ENCODE peak calls at places on chromosomes 11 and 22, in seven cellular contexts. One of them, this sample, is unnamed.

GRCh38 chr11:19660076-19660475 is 52.6 kb upstream of the NAV2 start:
- DNase-seq in H1: no peak
- DNase-seq in GM12878: peak; percentile 61
- DNase-seq in K562: peak; percentile 61
- DNase-seq in SK-N-SH: no peak
- DNase-seq in HepG2: peak; percentile 52
- DNase-seq in GM12892: peak; percentile 43
- DNase-seq in this sample: peak; percentile 40

GRCh38 chr22:49413551-49413950 is 414.1 kb downstream of the BRD1 start:
- DNase-seq in GM12892: no peak
- DNase-seq in H1: no peak
- DNase-seq in K562: no peak
- DNase-seq in GM12878: no peak
- DNase-seq in SK-N-SH: no peak
- DNase-seq in HepG2: no peak
- DNase-seq in this sample: no peak

GRCh38 chr11:84290647-84291046 is 1004.5 kb upstream of the CCDC90B start:
- DNase-seq in H1: no peak
- DNase-seq in K562: no peak
- DNase-seq in GM12878: no peak
- DNase-seq in GM12892: no peak
- DNase-seq in SK-N-SH: no peak
- DNase-seq in HepG2: no peak
- DNase-seq in this sample: no peak

GRCh38 chr22:32080904-32081303 is 37.8 kb downstream of the SLC5A1 start:
- DNase-seq in SK-N-SH: peak; percentile 73
- DNase-seq in GM12878: peak; percentile 7
- DNase-seq in K562: peak; percentile 47
- DNase-seq in GM12892: peak; percentile 6
- DNase-seq in HepG2: peak; percentile 47
- DNase-seq in H1: no peak
- DNase-seq in this sample: peak; percentile 16

GRCh38 chr11:124669193-124669592 is 4.3 kb downstream of the SIAE start:
- DNase-seq in SK-N-SH: peak; percentile 73
- DNase-seq in HepG2: peak; percentile 33
- DNase-seq in GM12892: no peak
- DNase-seq in GM12878: no peak
- DNase-seq in K562: peak; percentile 78
- DNase-seq in H1: peak; percentile 57
- DNase-seq in this sample: no peak

GRCh38 chr11:90250970-90251369 is 28.1 kb upstream of the CHORDC1 start:
- DNase-seq in GM12892: no peak
- DNase-seq in GM12878: no peak
- DNase-seq in H1: no peak
- DNase-seq in SK-N-SH: no peak
- DNase-seq in HepG2: peak; percentile 72
- DNase-seq in K562: no peak
- DNase-seq in this sample: no peak

GRCh38 chr22:33789690-33790253 is 130.5 kb downstream of the LARGE1 start:
- DNase-seq in GM12892: no peak
- DNase-seq in SK-N-SH: no peak
- DNase-seq in K562: no peak
- DNase-seq in GM12878: peak; percentile 56
- DNase-seq in H1: no peak
- DNase-seq in HepG2: no peak
- DNase-seq in this sample: no peak

GRCh38 chr11:126267650-126268049 is 1.0 kb downstream of the SRPRA start:
- DNase-seq in K562: no peak
- DNase-seq in HepG2: no peak
- DNase-seq in H1: no peak
- DNase-seq in SK-N-SH: no peak
- DNase-seq in GM12892: no peak
- DNase-seq in GM12878: no peak
- DNase-seq in this sample: no peak

GRCh38 chr22:45502215-45503070 is at the start of gene FBLN1:
- DNase-seq in GM12892: no peak
- DNase-seq in K562: no peak
- DNase-seq in GM12878: no peak
- DNase-seq in H1: peak; percentile 86
- DNase-seq in SK-N-SH: peak; percentile 97
- DNase-seq in HepG2: peak; percentile 71
- DNase-seq in this sample: no peak

GRCh38 chr11:112769170-112769569 is 192.1 kb upstream of the NCAM1 start:
- DNase-seq in GM12878: no peak
- DNase-seq in SK-N-SH: peak; percentile 28
- DNase-seq in GM12892: no peak
- DNase-seq in K562: no peak
- DNase-seq in HepG2: no peak
- DNase-seq in H1: no peak
- DNase-seq in this sample: no peak

GRCh38 chr11:1755344-1756023 is 5.1 kb upstream of the IFITM10 start:
- DNase-seq in GM12878: no peak
- DNase-seq in K562: no peak
- DNase-seq in HepG2: no peak
- DNase-seq in GM12892: peak; percentile 14
- DNase-seq in H1: no peak
- DNase-seq in SK-N-SH: no peak
- DNase-seq in this sample: no peak

GRCh38 chr22:48378673-48379072 is 1449.0 kb downstream of the BRD1 start:
- DNase-seq in H1: peak; percentile 11
- DNase-seq in SK-N-SH: no peak
- DNase-seq in HepG2: no peak
- DNase-seq in GM12878: no peak
- DNase-seq in K562: no peak
- DNase-seq in GM12892: no peak
- DNase-seq in this sample: no peak

GRCh38 chr11:75858042-75858441 is 43.0 kb downstream of the UVRAG start:
- DNase-seq in HepG2: no peak
- DNase-seq in K562: no peak
- DNase-seq in GM12892: no peak
- DNase-seq in GM12878: no peak
- DNase-seq in H1: no peak
- DNase-seq in SK-N-SH: no peak
- DNase-seq in this sample: no peak

GRCh38 chr11:34342008-34342533 is 15.7 kb downstream of the ABTB2 start:
- DNase-seq in GM12878: no peak
- DNase-seq in K562: no peak
- DNase-seq in SK-N-SH: no peak
- DNase-seq in H1: no peak
- DNase-seq in HepG2: no peak
- DNase-seq in GM12892: no peak
- DNase-seq in this sample: no peak

GRCh38 chr11:66976048-66976467 is 954 bp downstream of the C11orf86 start:
- DNase-seq in GM12878: no peak
- DNase-seq in SK-N-SH: peak; percentile 86
- DNase-seq in K562: peak; percentile 54
- DNase-seq in GM12892: no peak
- DNase-seq in HepG2: peak; percentile 35
- DNase-seq in H1: peak; percentile 95
- DNase-seq in this sample: peak; percentile 48

GRCh38 chr11:96391698-96392307 is 2.0 kb downstream of the JRKL start:
- DNase-seq in GM12878: no peak
- DNase-seq in SK-N-SH: no peak
- DNase-seq in HepG2: no peak
- DNase-seq in H1: no peak
- DNase-seq in K562: peak; percentile 8
- DNase-seq in GM12892: no peak
- DNase-seq in this sample: no peak

DNA sequence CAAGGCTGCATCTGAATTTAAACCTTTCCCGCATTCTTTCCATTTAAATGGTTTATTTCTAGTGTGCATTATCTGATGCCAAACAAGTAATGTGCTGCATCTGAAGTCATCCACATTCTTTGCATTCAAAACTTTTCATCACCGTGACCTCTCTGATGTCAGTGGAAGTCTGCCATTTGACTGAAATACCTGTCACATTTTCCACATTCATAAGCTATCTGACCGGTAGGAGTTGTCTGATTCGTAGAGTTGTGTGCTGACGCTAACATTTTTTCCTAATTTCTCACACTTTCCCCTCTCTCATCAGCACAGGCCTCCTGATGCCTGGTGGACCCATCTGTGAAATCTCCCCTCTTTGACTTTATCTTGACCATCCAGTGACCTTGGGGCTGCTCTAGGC is 79.9 kb upstream of the BARX2 start:
- DNase-seq in HepG2: no peak
- DNase-seq in H1: no peak
- DNase-seq in GM12878: no peak
- DNase-seq in GM12892: no peak
- DNase-seq in K562: no peak
- DNase-seq in SK-N-SH: no peak
- DNase-seq in this sample: no peak
- TF ChIP-seq TAF1 in HepG2: no peak
- TF ChIP-seq TAF1 in H1: no peak
- TF ChIP-seq TAF1 in GM12878: no peak
- TF ChIP-seq TAF1 in GM12892: no peak
- TF ChIP-seq TAF1 in K562: no peak
- TF ChIP-seq TAF1 in SK-N-SH: no peak
- TF ChIP-seq TAF1 in this sample: no peak

GRCh38 chr11:118572914-118573550 is 823 bp downstream of the ARCN1 start:
- DNase-seq in GM12878: peak; percentile 15
- DNase-seq in SK-N-SH: peak; percentile 22
- DNase-seq in K562: peak; percentile 80
- DNase-seq in H1: no peak
- DNase-seq in HepG2: peak; percentile 27
- DNase-seq in GM12892: no peak
- DNase-seq in this sample: no peak

GRCh38 chr11:118569670-118570069 is 2.5 kb upstream of the ARCN1 start:
- DNase-seq in GM12878: no peak
- DNase-seq in GM12892: no peak
- DNase-seq in SK-N-SH: no peak
- DNase-seq in K562: no peak
- DNase-seq in HepG2: no peak
- DNase-seq in H1: no peak
- DNase-seq in this sample: no peak

GRCh38 chr11:118572075-118572913 is at the start of gene ARCN1:
- DNase-seq in GM12878: peak; percentile 24
- DNase-seq in SK-N-SH: peak; percentile 92
- DNase-seq in HepG2: peak; percentile 61
- DNase-seq in GM12892: peak; percentile 76
- DNase-seq in H1: peak; percentile 77
- DNase-seq in K562: peak; percentile 86
- DNase-seq in this sample: peak; percentile 75

GRCh38 chr11:118570787-118571186 is 1.4 kb upstream of the ARCN1 start:
- DNase-seq in K562: no peak
- DNase-seq in GM12878: no peak
- DNase-seq in GM12892: no peak
- DNase-seq in HepG2: no peak
- DNase-seq in SK-N-SH: no peak
- DNase-seq in H1: no peak
- DNase-seq in this sample: no peak

GRCh38 chr11:118574636-118575035 is 2.4 kb downstream of the ARCN1 start:
- DNase-seq in HepG2: no peak
- DNase-seq in SK-N-SH: no peak
- DNase-seq in GM12878: no peak
- DNase-seq in H1: no peak
- DNase-seq in K562: no peak
- DNase-seq in GM12892: no peak
- DNase-seq in this sample: no peak
- TF ChIP-seq TAF1 in HepG2: no peak
- TF ChIP-seq TAF1 in SK-N-SH: no peak
- TF ChIP-seq TAF1 in GM12878: no peak
- TF ChIP-seq TAF1 in H1: no peak
- TF ChIP-seq TAF1 in K562: no peak
- TF ChIP-seq TAF1 in GM12892: no peak
- TF ChIP-seq TAF1 in this sample: no peak

GRCh38 chr11:58654908-58655296 is 32.4 kb downstream of the CNTF start:
- DNase-seq in HepG2: no peak
- DNase-seq in SK-N-SH: no peak
- DNase-seq in GM12878: no peak
- DNase-seq in H1: no peak
- DNase-seq in K562: no peak
- DNase-seq in GM12892: no peak
- DNase-seq in this sample: no peak

GRCh38 chr11:58652726-58653280 is 30.3 kb downstream of the CNTF start:
- DNase-seq in SK-N-SH: no peak
- DNase-seq in GM12878: no peak
- DNase-seq in H1: no peak
- DNase-seq in HepG2: no peak
- DNase-seq in GM12892: no peak
- DNase-seq in K562: no peak
- DNase-seq in this sample: no peak

GRCh38 chr11:58656348-58656747 is 33.9 kb downstream of the CNTF start:
- DNase-seq in GM12892: no peak
- DNase-seq in GM12878: no peak
- DNase-seq in K562: no peak
- DNase-seq in HepG2: no peak
- DNase-seq in H1: no peak
- DNase-seq in SK-N-SH: no peak
- DNase-seq in this sample: no peak

GRCh38 chr11:58650496-58650895 is 28.0 kb downstream of the CNTF start:
- DNase-seq in H1: no peak
- DNase-seq in SK-N-SH: no peak
- DNase-seq in GM12878: no peak
- DNase-seq in GM12892: no peak
- DNase-seq in HepG2: no peak
- DNase-seq in K562: no peak
- DNase-seq in this sample: no peak

GRCh38 chr11:58654079-58654907 is 31.8 kb downstream of the CNTF start:
- DNase-seq in SK-N-SH: peak; percentile 64
- DNase-seq in K562: peak; percentile 81
- DNase-seq in H1: peak; percentile 88
- DNase-seq in HepG2: peak; percentile 59
- DNase-seq in GM12892: peak; percentile 27
- DNase-seq in GM12878: peak; percentile 38
- DNase-seq in this sample: peak; percentile 25
- TF ChIP-seq TAF1 in SK-N-SH: no peak
- TF ChIP-seq TAF1 in K562: no peak
- TF ChIP-seq TAF1 in H1: no peak
- TF ChIP-seq TAF1 in HepG2: no peak
- TF ChIP-seq TAF1 in GM12892: no peak
- TF ChIP-seq TAF1 in GM12878: no peak
- TF ChIP-seq TAF1 in this sample: no peak

DNA sequence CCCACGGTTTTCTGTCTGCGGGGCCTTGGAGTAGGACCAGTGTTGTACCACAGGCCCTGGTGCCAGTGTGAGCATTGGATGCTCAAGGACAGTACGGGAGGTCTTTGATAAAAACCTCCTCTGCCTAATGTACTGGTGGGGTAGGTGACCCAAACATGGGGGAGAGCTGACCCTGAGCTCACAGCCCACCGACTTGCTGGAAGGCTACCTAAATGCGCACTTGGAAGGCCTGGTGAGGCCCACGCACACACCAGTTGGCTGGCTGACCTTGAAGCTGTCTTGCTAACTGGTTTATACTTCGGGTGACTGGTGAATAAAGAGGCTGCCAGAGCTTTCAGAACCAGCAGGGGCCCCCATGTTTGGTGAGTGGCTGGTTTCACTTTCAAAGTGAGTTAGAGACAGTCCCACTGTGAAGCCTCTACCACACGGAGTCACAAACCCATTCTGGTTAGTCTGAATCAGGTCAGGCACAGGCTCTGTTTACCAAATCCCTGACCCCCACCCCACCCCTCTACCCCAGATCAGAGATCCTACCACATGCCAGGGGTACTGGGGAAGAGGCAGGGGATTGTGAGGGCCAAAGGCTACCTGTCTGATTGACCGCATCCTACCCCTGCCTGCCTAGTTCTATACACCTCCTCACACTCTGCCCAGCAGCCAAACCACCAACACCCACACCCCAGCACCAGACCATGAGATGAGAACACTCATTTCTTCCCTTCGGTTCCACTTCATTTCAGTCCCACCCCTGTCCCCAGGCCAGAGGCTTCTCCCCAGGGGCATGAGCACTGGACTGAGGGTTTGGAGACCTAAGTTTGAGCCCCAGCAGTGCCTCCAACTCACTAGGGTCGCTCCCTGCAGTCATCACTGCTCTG is 12.7 kb upstream of the IL2RB start:
- DNase-seq in GM12878: peak; percentile 98
- DNase-seq in K562: no peak
- DNase-seq in H1: no peak
- DNase-seq in HepG2: no peak
- DNase-seq in GM12892: peak; percentile 83
- DNase-seq in SK-N-SH: no peak
- DNase-seq in this sample: peak; percentile 76
- TF ChIP-seq TAF1 in GM12878: peak; percentile 64
- TF ChIP-seq TAF1 in K562: no peak
- TF ChIP-seq TAF1 in H1: no peak
- TF ChIP-seq TAF1 in HepG2: no peak
- TF ChIP-seq TAF1 in GM12892: peak; percentile 72
- TF ChIP-seq TAF1 in SK-N-SH: no peak
- TF ChIP-seq TAF1 in this sample: peak; percentile 51

This sample was measured in GM12891.